ENCODE peak calls at places on chromosomes 3 and 15, in five cellular contexts. T is GM12865, R is brain microvascular endothelial cell, K is HCT116, L is HepG2. X is an unnamed sample.

GRCh38 chr15:65963911-65964482 is 94.7 kb downstream of the RAB11A start:
- DNase-seq in L (no peak), K (no peak), T (no peak), R (no peak), X (no peak)

GRCh38 chr15:93862791-93863190 is 368.6 kb upstream of the MCTP2 start:
- DNase-seq in T (no peak), K (no peak), R (no peak), L (no peak), X (no peak)

GRCh38 chr3:25582242-25582641 is 82.5 kb downstream of the TOP2B start:
- DNase-seq in T (no peak), R (peak), K (no peak), L (peak), X (no peak)

GRCh38 chr15:89115547-89115946 is 27.3 kb downstream of the ABHD2 start:
- DNase-seq in L (no peak), T (no peak), R (no peak), K (no peak), X (no peak)

GRCh38 chr3:191330309-191330712 is at the start of gene UTS2B:
- DNase-seq in R (peak), K (peak), L (peak), T (peak), X (peak)

GRCh38 chr15:77014137-77015081 is 19.5 kb downstream of the PSTPIP1 start:
- DNase-seq in R (no peak), K (no peak), T (peak), L (no peak), X (no peak)

GRCh38 chr3:85330071-85330470 is 371.3 kb downstream of the CADM2 start:
- DNase-seq in T (no peak), K (no peak), L (no peak), R (no peak), X (no peak)

GRCh38 chr3:176950743-176951142 is 246.5 kb downstream of the TBL1XR1 start:
- DNase-seq in T (no peak), K (no peak), L (no peak), R (peak), X (peak)

GRCh38 chr15:92970656-92971055 is 70.5 kb downstream of the CHD2 start:
- DNase-seq in R (no peak), L (no peak), T (no peak), K (no peak), X (no peak)

GRCh38 chr15:48191574-48192225 is at the start of gene CTXN2:
- DNase-seq in R (no peak), T (no peak), L (no peak), K (no peak), X (no peak)
- H3K4me3 ChIP-seq in R (peak), T (no peak), L (no peak), K (no peak), X (peak)

GRCh38 chr3:113623324-113623723 is 73.1 kb downstream of the USF3 start:
- DNase-seq in R (no peak), T (no peak), K (no peak), L (no peak), X (no peak)
- TF ChIP-seq CTCF in R (peak), T (no peak), K (no peak), L (no peak), X (peak)

GRCh38 chr3:190323241-190323617 is 983 bp upstream of the CLDN1 start:
- DNase-seq in R (no peak), K (no peak), L (no peak), T (no peak), X (no peak)

GRCh38 chr3:190319660-190320059 is 2.6 kb downstream of the CLDN1 start:
- DNase-seq in R (no peak), L (no peak), K (no peak), T (no peak), X (no peak)

GRCh38 chr3:190321789-190322603 is at the start of gene CLDN1:
- DNase-seq in T (peak), R (peak), L (peak), K (peak), X (no peak)

GRCh38 chr3:190320594-190321362 is 1.5 kb downstream of the CLDN1 start:
- DNase-seq in R (no peak), K (no peak), T (no peak), L (no peak), X (no peak)

DNA sequence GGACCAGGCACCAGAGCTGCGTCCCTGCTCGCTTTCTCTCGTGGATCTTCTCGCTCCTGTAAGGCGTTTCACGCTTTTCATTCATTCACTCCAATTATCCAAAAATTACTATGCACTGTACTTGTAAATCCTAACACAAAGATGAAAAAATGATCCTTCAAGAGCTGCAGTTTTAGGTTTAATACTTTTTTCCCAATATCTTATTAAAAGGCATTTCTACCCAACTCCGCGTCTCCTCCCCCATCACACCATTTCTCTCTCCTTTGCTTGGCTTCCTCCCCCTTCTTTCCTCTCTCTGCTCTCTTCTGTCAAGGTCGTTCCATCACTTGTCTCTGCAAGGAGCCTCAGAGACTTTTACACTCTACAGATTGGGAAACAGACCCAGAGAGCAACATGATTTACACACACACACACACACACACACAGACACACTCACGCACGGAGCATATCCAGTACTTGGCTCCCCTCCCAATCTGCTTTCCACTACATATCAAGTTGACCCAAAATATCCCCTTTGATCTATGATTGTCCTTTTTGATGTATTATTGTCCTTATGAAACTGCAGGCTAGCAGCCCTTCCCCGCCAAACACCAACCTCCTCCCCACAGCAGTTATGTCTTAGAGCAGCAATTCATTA is 476 bp upstream of the CLDN1 start:
- DNase-seq in K (no peak), L (no peak), T (no peak), R (peak), X (no peak)
- H3K4me3 ChIP-seq in K (peak), L (peak), T (peak), R (peak), X (peak)

GRCh38 chr3:122088519-122088918 is 33.4 kb downstream of the CD86 start:
- DNase-seq in R (no peak), L (no peak), T (no peak), K (no peak), X (no peak)

GRCh38 chr3:122094125-122094524 is 39.0 kb downstream of the CD86 start:
- DNase-seq in T (peak), K (no peak), L (no peak), R (no peak), X (no peak)

GRCh38 chr3:122091602-122092006 is 36.4 kb downstream of the CD86 start:
- DNase-seq in K (no peak), T (peak), R (no peak), L (no peak), X (no peak)

GRCh38 chr3:122094693-122095092 is 39.5 kb downstream of the CD86 start:
- DNase-seq in R (no peak), T (peak), K (no peak), L (no peak), X (no peak)

GRCh38 chr3:122092460-122093165 is 37.5 kb downstream of the CD86 start:
- DNase-seq in L (no peak), K (peak), R (peak), T (peak), X (no peak)
- TF ChIP-seq CTCF in L (peak), K (peak), R (peak), T (peak), X (peak)

DNA sequence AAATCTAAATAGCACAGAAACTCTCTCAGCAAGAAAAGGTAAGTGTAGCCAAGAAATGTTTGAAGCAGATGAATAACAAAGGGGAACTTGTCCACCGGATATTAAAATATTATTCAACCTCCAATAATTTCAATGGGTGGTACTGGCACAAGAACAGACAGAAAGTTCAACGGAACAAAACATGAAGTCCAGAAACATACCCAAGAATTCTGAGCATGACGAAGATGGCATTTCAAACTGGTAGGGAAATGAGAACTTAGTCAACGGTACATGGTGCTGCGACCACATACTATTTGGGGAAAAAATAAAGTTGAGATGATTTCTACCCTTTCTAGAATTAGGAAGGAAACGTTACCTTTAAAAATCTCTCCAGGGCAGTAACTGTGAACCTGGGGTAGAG is 5.5 kb downstream of the CHSY1 start:
- DNase-seq in T (no peak), L (no peak), K (no peak), R (no peak), X (no peak)
- H3K4me3 ChIP-seq in T (no peak), L (no peak), K (no peak), R (no peak), X (no peak)

GRCh38 chr3:8421711-8422110 is 79.9 kb upstream of the LMCD1 start:
- DNase-seq in L (no peak), R (no peak), K (no peak), T (no peak), X (no peak)

GRCh38 chr3:8424281-8424680 is 77.3 kb upstream of the LMCD1 start:
- DNase-seq in K (no peak), T (no peak), R (no peak), L (no peak), X (no peak)

GRCh38 chr3:8420613-8421012 is 81.0 kb upstream of the LMCD1 start:
- DNase-seq in K (no peak), L (no peak), T (no peak), R (no peak), X (no peak)

GRCh38 chr3:8421267-8421666 is 80.4 kb upstream of the LMCD1 start:
- DNase-seq in T (no peak), K (no peak), L (no peak), R (no peak), X (no peak)

DNA sequence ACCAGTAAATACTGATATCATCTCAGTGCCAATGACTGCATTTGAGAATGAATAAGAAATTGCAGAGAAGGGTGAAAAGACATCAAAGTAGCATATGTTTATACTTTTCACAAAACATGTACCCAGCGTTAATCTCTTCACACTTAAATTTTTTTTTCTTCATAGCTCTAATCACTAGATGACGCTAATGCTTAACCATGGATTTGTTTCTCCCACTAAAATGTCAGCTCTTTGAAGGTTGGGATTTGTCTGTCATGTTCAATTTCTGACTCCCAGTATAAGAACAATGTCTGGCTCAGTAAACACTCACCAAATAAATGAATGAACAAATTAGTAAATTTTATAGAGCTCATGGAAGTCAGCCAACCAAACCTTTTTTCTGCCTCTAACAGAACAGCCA is 78.3 kb upstream of the LMCD1 start:
- DNase-seq in L (no peak), T (no peak), K (no peak), R (no peak), X (peak)
- TF ChIP-seq CTCF in L (no peak), T (no peak), K (no peak), R (no peak), X (peak)

DNA sequence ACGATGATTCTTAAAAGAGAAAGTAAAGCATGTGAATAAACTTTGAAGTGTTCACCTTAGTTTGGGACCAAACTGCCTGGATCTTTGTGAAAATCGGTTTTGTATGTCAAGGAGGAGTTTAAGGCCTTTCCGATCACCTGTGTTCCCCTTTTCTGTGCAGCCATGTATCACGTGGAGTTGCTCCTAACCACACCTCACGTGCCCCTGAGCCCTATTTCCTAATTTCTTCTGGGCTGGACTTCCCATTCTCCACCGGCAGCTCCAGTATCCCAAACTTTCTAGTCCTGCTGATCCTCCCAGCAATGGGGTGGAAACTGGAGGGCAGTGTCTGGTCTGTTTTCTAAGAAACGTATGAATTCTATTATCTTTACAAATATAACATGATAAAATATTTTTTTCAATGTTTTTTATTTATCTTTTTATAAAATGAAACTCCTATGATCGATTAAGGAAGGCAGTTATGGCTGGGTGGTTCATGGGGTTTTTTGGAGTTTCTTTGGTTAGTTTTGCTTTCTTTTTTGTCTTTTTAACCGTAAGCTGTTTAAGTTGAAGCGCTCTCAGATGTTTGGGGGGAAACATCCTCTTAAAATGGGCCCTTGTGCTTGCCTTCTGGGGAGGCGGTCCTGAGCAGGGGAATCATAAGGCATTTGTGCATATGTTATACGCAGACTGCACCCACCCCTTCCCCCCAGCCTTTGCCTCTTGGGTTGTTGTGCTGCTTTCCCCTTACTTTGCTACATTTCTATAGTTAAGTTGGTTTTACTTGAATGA is 43.6 kb upstream of the WWTR1 start:
- DNase-seq in K (no peak), T (peak), L (no peak), R (no peak), X (no peak)
- H3K4me3 ChIP-seq in K (no peak), T (peak), L (no peak), R (no peak), X (no peak)

X was measured in retinal pigment epithelial cell.